ENCODE peak calls at places on chromosome 13, in four cellular contexts. H is uterus, K is PC-9, Q is H1. U is an unnamed sample.
A peak's percentile ranks its signal among the peaks of the same experiment; 100 is the strongest.

GRCh38 chr13:113627136-113627535 is 30.9 kb downstream of the ATP4B start:
- DNase-seq in K (no peak), Q (no peak), H (no peak), U (no peak)

GRCh38 chr13:111658150-111659100 is 338.0 kb downstream of the TEX29 start:
- DNase-seq in K (no peak), Q (no peak), H (no peak), U (no peak)

GRCh38 chr13:30216111-30216510 is 91.2 kb downstream of the KATNAL1 start:
- DNase-seq in H (no peak), Q (no peak), K (no peak), U (no peak)

GRCh38 chr13:99123101-99124045 is 77.3 kb upstream of the UBAC2 start:
- DNase-seq in H (no peak), Q (no peak), K (no peak), U (no peak)

GRCh38 chr13:71674776-71675352 is 192.1 kb downstream of the DACH1 start:
- DNase-seq in Q (no peak), H (no peak), K (no peak), U (no peak)

GRCh38 chr13:29446016-29446415 is 149.5 kb downstream of the SLC7A1 start:
- DNase-seq in K (no peak), H (no peak), Q (no peak), U (no peak)

GRCh38 chr13:74070513-74070912 is 63.7 kb downstream of the KLF12 start:
- DNase-seq in Q (no peak), H (no peak), K (no peak), U (no peak)

GRCh38 chr13:101452519-101453485 is at the start of gene ITGBL1:
- DNase-seq in K (peak; percentile 23), H (no peak), Q (no peak), U (no peak)

GRCh38 chr13:97631158-97631557 is 197.2 kb downstream of the RAP2A start:
- DNase-seq in K (no peak), Q (no peak), H (no peak), U (no peak)

GRCh38 chr13:45542391-45542790 is 73.1 kb downstream of the ERICH6B start:
- DNase-seq in H (no peak), K (no peak), Q (no peak), U (no peak)

GRCh38 chr13:59587971-59588716 is 575.6 kb downstream of the DIAPH3 start:
- DNase-seq in H (no peak), K (no peak), Q (no peak), U (no peak)

GRCh38 chr13:46721054-46721453 is 75.9 kb downstream of the ESD start:
- DNase-seq in Q (no peak), K (peak; percentile 28), H (peak; percentile 51), U (peak; percentile 20)

GRCh38 chr13:93805736-93806135 is 579.1 kb downstream of the GPC6 start:
- DNase-seq in Q (no peak), K (no peak), H (no peak), U (no peak)

GRCh38 chr13:113851826-113852535 is 11.9 kb downstream of the GAS6 start:
- DNase-seq in H (peak; percentile 12), K (no peak), Q (no peak), U (no peak)

GRCh38 chr13:44758595-44759221 is 182.6 kb upstream of the TSC22D1 start:
- DNase-seq in H (no peak), K (peak; percentile 56), Q (no peak), U (peak; percentile 85)

GRCh38 chr13:38752726-38753125 is 65.8 kb downstream of the FREM2 start:
- DNase-seq in K (no peak), Q (no peak), H (no peak), U (no peak)

GRCh38 chr13:93260591-93260990 is 34.0 kb downstream of the GPC6 start:
- DNase-seq in Q (no peak), H (no peak), K (no peak), U (no peak)

GRCh38 chr13:80742027-80742426 is 401.1 kb upstream of the SPRY2 start:
- DNase-seq in H (no peak), Q (no peak), K (no peak), U (no peak)

GRCh38 chr13:44918323-44919102 is 70.8 kb downstream of the NUFIP1 start:
- DNase-seq in H (peak; percentile 88), K (peak; percentile 90), Q (peak; percentile 79), U (peak; percentile 73)

GRCh38 chr13:105773887-105774538 is 761.4 kb downstream of the EFNB2 start:
- DNase-seq in Q (no peak), K (peak; percentile 76), H (no peak), U (no peak)

GRCh38 chr13:97212540-97213146 is 9.5 kb upstream of the MBNL2 start:
- DNase-seq in Q (no peak), K (peak; percentile 40), H (no peak), U (peak; percentile 38)

GRCh38 chr13:31807090-31807541 is 67.8 kb downstream of the RXFP2 start:
- DNase-seq in H (no peak), K (no peak), Q (no peak), U (no peak)

GRCh38 chr13:114258589-114258988 is 22.8 kb upstream of the UPF3A start:
- DNase-seq in Q (no peak), H (no peak), K (no peak), U (no peak)

GRCh38 chr13:113001251-113002140 is 32.5 kb downstream of the MCF2L start:
- DNase-seq in H (no peak), K (peak; percentile 91), Q (no peak), U (no peak)

GRCh38 chr13:61960981-61961380 is 545.3 kb upstream of the PCDH20 start:
- DNase-seq in H (no peak), K (no peak), Q (no peak), U (no peak)

GRCh38 chr13:99366075-99366987 is 59.1 kb upstream of the GPR183 start:
- DNase-seq in H (no peak), K (no peak), Q (no peak), U (no peak)

GRCh38 chr13:30846311-30846710 is 59.8 kb upstream of the MEDAG start:
- DNase-seq in H (no peak), K (no peak), Q (no peak), U (peak; percentile 53)

GRCh38 chr13:111011899-111012298 is 97.0 kb upstream of the ANKRD10 start:
- DNase-seq in Q (no peak), H (no peak), K (no peak), U (no peak)

GRCh38 chr13:110361365-110361911 is 54.4 kb downstream of the COL4A2 start:
- DNase-seq in H (peak; percentile 68), K (no peak), Q (no peak), U (no peak)

GRCh38 chr13:64753606-64754005 is 2476.5 kb downstream of the PCDH9 start:
- DNase-seq in H (no peak), Q (no peak), K (no peak), U (no peak)

GRCh38 chr13:40026741-40027140 is 371.3 kb downstream of the COG6 start:
- DNase-seq in K (no peak), Q (no peak), H (no peak), U (no peak)

GRCh38 chr13:31503626-31504025 is 235.7 kb upstream of the RXFP2 start:
- DNase-seq in H (no peak), Q (no peak), K (no peak), U (no peak)

GRCh38 chr13:25170554-25171107 is 1.5 kb downstream of the AMER2 start:
- DNase-seq in K (no peak), Q (no peak), H (no peak), U (no peak)

GRCh38 chr13:41558781-41559560 is 101.6 kb downstream of the RGCC start:
- DNase-seq in K (no peak), H (no peak), Q (no peak), U (no peak)
- H3K27ac ChIP-seq in K (no peak overlapping the region), H (no peak overlapping the region), Q (no peak overlapping the region), U (no peak overlapping the region)

GRCh38 chr13:67857581-67858310 is 627.6 kb upstream of the PCDH9 start:
- DNase-seq in H (no peak), K (no peak), Q (no peak), U (no peak)
- TF ChIP-seq CTCF in H (no peak), K (no peak), Q (no peak), U (no peak)

DNA sequence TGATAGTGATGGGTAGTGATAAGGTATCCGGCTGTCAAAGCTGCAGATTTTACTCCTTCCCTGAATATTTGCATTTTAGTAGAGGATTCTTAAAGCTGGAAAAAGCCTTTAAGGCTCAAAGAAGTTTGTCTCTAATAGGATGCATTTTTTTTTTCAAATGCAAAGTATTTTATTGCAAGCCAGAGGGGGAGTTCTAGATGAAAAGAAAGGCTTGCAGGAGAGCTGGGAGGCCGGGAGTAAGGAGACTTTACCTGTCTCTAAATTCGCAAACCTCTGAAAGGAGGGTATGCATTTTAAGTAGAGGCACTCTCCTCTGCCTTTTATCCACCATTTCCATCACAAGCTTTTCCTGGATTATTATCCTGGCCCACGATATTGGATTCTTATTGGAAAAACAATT is 100.6 kb upstream of the FNDC3A start:
- DNase-seq in H (no peak), Q (no peak), K (no peak), U (no peak)
- H3K27ac ChIP-seq in H (no peak overlapping the region), Q (no peak overlapping the region), K (no peak overlapping the region), U (no peak overlapping the region)

DNA sequence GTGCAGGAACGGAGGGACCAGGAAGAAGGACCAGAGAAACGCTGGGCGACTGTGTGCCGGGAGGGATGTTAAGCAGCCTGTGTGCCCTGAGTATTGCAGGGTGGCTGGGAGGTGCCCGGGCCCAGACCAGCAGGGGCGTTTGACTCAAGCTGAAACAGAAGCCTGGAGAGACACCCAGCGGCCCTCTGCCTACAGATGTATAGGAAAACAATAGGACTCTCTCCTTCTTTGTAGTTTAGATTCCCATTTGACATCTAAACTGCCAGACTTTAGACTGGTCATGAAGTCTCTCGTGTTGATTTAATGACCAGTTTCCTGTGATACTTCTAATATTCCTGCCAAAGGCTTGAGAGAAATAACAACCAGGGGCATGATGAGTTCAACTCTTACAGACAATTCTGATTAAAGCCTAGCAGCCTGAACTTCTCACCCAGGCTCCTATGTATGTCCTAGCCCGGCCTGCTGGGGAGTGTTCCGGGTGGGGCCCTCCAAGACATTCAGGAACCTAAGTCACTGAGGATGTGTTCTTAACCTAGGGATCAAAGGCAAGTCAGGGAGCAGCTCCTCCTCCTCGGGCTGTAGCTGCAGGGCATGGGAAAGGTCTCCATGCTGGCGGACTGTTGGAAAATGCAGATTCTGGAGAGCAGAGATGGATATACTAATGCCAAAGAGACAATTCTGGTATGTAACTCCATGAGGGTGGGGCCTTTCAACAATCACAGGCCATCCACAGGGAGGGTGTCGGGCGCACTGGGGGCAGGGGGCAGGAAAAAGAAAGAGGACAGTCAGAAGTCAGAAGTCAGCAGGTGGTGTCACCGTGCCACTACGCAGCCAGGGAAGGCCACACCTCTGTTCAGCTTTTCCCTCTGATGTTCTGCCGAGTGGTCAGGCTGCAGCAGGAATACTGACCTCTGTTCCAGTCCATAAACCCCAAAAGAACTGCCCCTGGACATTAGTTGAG is 131.9 kb downstream of the STARD13 start:
- DNase-seq in H (no peak), K (peak; percentile 35), Q (no peak), U (no peak)
- TF ChIP-seq CTCF in H (peak; percentile 8), K (no peak), Q (no peak), U (no peak)

U was measured in RWPE1.